ENCODE peak calls at places on chromosomes 16 and 17, in five cellular contexts. Q is hippocampal formation; R is stimulated activated CD8-positive, alpha-beta memory T cell treated with anti-CD3 and anti-CD28 coated beads, Interleukin-4, amount 100 ng/mL, for 24 hours; B is left cardiac atrium; D is SK-N-MC. T is an unnamed sample.

GRCh38 chr16:4376126-4376819 is 4.6 kb downstream of the VASN start:
- DNase-seq in Q (peak), R (no peak), B (peak), D (no peak), T (peak)

GRCh38 chr17:7842950-7843535 is 9.0 kb downstream of the KDM6B start:
- DNase-seq in Q (peak), R (peak), B (peak), D (no peak), T (peak)

GRCh38 chr17:62653002-62653830 is 25.7 kb downstream of the MRC2 start:
- DNase-seq in Q (peak), R (peak), B (peak), D (no peak), T (no peak)

GRCh38 chr17:32111141-32111771 is 31.0 kb upstream of the RHOT1 start:
- DNase-seq in Q (peak), R (peak), B (peak), D (peak), T (peak)

GRCh38 chr17:21689604-21690003 is 2.7 kb upstream of the KCNJ18 start:
- DNase-seq in Q (no peak), R (no peak), B (peak), D (no peak), T (peak)

GRCh38 chr17:34318474-34318873 is 761 bp upstream of the CCL8 start:
- DNase-seq in Q (no peak), R (peak), B (no peak), D (no peak), T (no peak)

GRCh38 chr17:77066165-77066564 is 74.6 kb upstream of the SEC14L1 start:
- DNase-seq in Q (no peak), R (no peak), B (no peak), D (no peak), T (no peak)

GRCh38 chr17:231966-232807 is 50.7 kb upstream of the DOC2B start:
- DNase-seq in Q (no peak), R (no peak), B (peak), D (no peak), T (no peak)

GRCh38 chr16:85188822-85189672 is 76.8 kb upstream of the CIBAR2 start:
- DNase-seq in Q (no peak), R (no peak), B (no peak), D (no peak), T (no peak)

GRCh38 chr17:71936977-71937376 is 183.8 kb upstream of the SOX9 start:
- DNase-seq in Q (no peak), R (no peak), B (no peak), D (no peak), T (no peak)

GRCh38 chr16:75320435-75320834 is 69.0 kb upstream of the BCAR1 start:
- DNase-seq in Q (peak), R (no peak), B (no peak), D (no peak), T (no peak)

GRCh38 chr16:85759631-85760419 is 8.9 kb upstream of the C16orf74 start:
- DNase-seq in Q (no peak), R (no peak), B (no peak), D (no peak), T (no peak)

GRCh38 chr17:2034157-2034556 is 4.2 kb downstream of the DPH1 start:
- DNase-seq in Q (no peak), R (no peak), B (no peak), D (no peak), T (peak)

GRCh38 chr16:80614908-80615696 is 74.3 kb downstream of the DYNLRB2 start:
- DNase-seq in Q (no peak), R (no peak), B (no peak), D (no peak), T (peak)

GRCh38 chr16:1620391-1620790 is 8.2 kb downstream of the CRAMP1 start:
- DNase-seq in Q (no peak), R (no peak), B (no peak), D (no peak), T (no peak)

GRCh38 chr16:84354306-84354705 is 14.0 kb upstream of the ATP2C2 start:
- DNase-seq in Q (no peak), R (no peak), B (no peak), D (no peak), T (no peak)

GRCh38 chr16:31090540-31090939 is 1.8 kb upstream of the PRSS53 start:
- DNase-seq in Q (no peak), R (no peak), B (no peak), D (no peak), T (peak)

GRCh38 chr16:12239953-12240485 is 263.5 kb downstream of the SNX29 start:
- DNase-seq in Q (no peak), R (no peak), B (no peak), D (no peak), T (no peak)

GRCh38 chr17:76023900-76024237 is 3.2 kb downstream of the EVPL start:
- DNase-seq in Q (no peak), R (no peak), B (no peak), D (no peak), T (no peak)

GRCh38 chr17:73071387-73071999 is 21.0 kb downstream of the SLC39A11 start:
- DNase-seq in Q (no peak), R (no peak), B (no peak), D (no peak), T (peak)

GRCh38 chr17:15169676-15170075 is 95.5 kb downstream of the PMP22 start:
- DNase-seq in Q (no peak), R (no peak), B (no peak), D (no peak), T (no peak)

GRCh38 chr16:82703156-82703555 is 76.4 kb downstream of the CDH13 start:
- DNase-seq in Q (no peak), R (no peak), B (no peak), D (no peak), T (peak)

GRCh38 chr17:31919802-31920525 is 16.8 kb upstream of the SUZ12 start:
- DNase-seq in Q (no peak), R (no peak), B (no peak), D (no peak), T (no peak)

GRCh38 chr16:4984174-4985000 is 26.3 kb downstream of the SEC14L5 start:
- DNase-seq in Q (no peak), R (no peak), B (no peak), D (no peak), T (no peak)

GRCh38 chr17:19508327-19508867 is 25.3 kb upstream of the SLC47A1 start:
- DNase-seq in Q (no peak), R (peak), B (peak), D (no peak), T (no peak)

GRCh38 chr16:2250652-2251280 is 621 bp downstream of the ECI1 start:
- DNase-seq in Q (no peak), R (peak), B (no peak), D (no peak), T (peak)

GRCh38 chr17:29176500-29177351 is 3.5 kb downstream of the MYO18A start:
- DNase-seq in Q (no peak), R (peak), B (peak), D (no peak), T (no peak)

GRCh38 chr17:47119746-47120520 is 69.2 kb downstream of the CDC27 start:
- DNase-seq in Q (no peak), R (no peak), B (no peak), D (no peak), T (peak)

GRCh38 chr17:76732734-76733617 is 4.2 kb downstream of the SRSF2 start:
- DNase-seq in Q (no peak), R (no peak), B (no peak), D (no peak), T (no peak)

GRCh38 chr16:1090620-1091587 is 5.1 kb downstream of the C1QTNF8 start:
- DNase-seq in Q (no peak), R (no peak), B (no peak), D (no peak), T (no peak)